ENCODE peak calls at places on chromosome 18, in ten cellular contexts. D, L, R, P, N, F, T, M, Q and E are unnamed samples.

GRCh38 chr18:61943175-61943964 is 50.6 kb upstream of the RNF152 start:
- DNase-seq in D (no peak), L (no peak), R (no peak), P (no peak), N (no peak), F (no peak), T (no peak), M (no peak), Q (no peak), E (no peak)

GRCh38 chr18:69490072-69490471 is 89.4 kb downstream of the DOK6 start:
- DNase-seq in D (no peak), L (no peak), R (no peak), P (no peak), N (no peak), F (no peak), T (no peak), M (no peak), Q (no peak), E (no peak)

GRCh38 chr18:79217979-79218604 is 148.9 kb downstream of the ATP9B start:
- DNase-seq in D (no peak), L (no peak), R (no peak), P (no peak), N (no peak), F (no peak), T (no peak), M (peak; percentile 70), Q (no peak), E (no peak)

GRCh38 chr18:41731887-41732286 is 223.1 kb upstream of the PIK3C3 start:
- DNase-seq in D (no peak), L (peak; percentile 59), R (no peak), P (no peak), N (no peak), F (no peak), T (no peak), M (no peak), Q (no peak), E (peak; percentile 13)

GRCh38 chr18:76568726-76569125 is 73.7 kb upstream of the ZNF516 start:
- DNase-seq in D (peak; percentile 32), L (no peak), R (no peak), P (peak; percentile 61), N (no peak), F (no peak), T (no peak), M (no peak), Q (no peak), E (no peak)

GRCh38 chr18:8797206-8797605 is 91.8 kb downstream of the MTCL1 start:
- DNase-seq in D (no peak), L (peak; percentile 79), R (no peak), P (no peak), N (no peak), F (no peak), T (no peak), M (no peak), Q (no peak), E (peak; percentile 7)

GRCh38 chr18:784470-785172 is 27.4 kb downstream of the YES1 start:
- DNase-seq in D (no peak), L (no peak), R (no peak), P (no peak), N (no peak), F (no peak), T (no peak), M (no peak), Q (no peak), E (no peak)

GRCh38 chr18:10410472-10411300 is 43.7 kb upstream of the APCDD1 start:
- DNase-seq in D (no peak), L (no peak), R (no peak), P (no peak), N (no peak), F (peak; percentile 45), T (no peak), M (no peak), Q (no peak), E (no peak)

GRCh38 chr18:45920367-45920766 is 46.8 kb downstream of the EPG5 start:
- DNase-seq in D (peak; percentile 90), L (peak; percentile 60), R (peak; percentile 52), P (peak; percentile 5), N (peak; percentile 84), F (no peak), T (no peak), M (peak; percentile 98), Q (peak; percentile 34), E (peak; percentile 97)

GRCh38 chr18:62590799-62591640 is 68.2 kb downstream of the ZCCHC2 start:
- DNase-seq in D (no peak), L (no peak), R (no peak), P (no peak), N (no peak), F (no peak), T (no peak), M (peak; percentile 37), Q (no peak), E (no peak)

GRCh38 chr18:79439201-79440023 is 43.7 kb downstream of the NFATC1 start:
- DNase-seq in D (no peak), L (peak; percentile 57), R (no peak), P (peak; percentile 46), N (no peak), F (no peak), T (no peak), M (no peak), Q (no peak), E (no peak)

GRCh38 chr18:30971338-30971956 is 71.1 kb downstream of the DSC3 start:
- DNase-seq in D (no peak), L (peak; percentile 81), R (no peak), P (peak; percentile 33), N (no peak), F (peak; percentile 54), T (no peak), M (no peak), Q (no peak), E (peak; percentile 52)

GRCh38 chr18:30965237-30965636 is 77.3 kb downstream of the DSC3 start:
- DNase-seq in D (no peak), L (no peak), R (no peak), P (no peak), N (no peak), F (no peak), T (no peak), M (no peak), Q (no peak), E (no peak)

GRCh38 chr18:30967701-30968100 is 74.8 kb downstream of the DSC3 start:
- DNase-seq in D (no peak), L (no peak), R (no peak), P (no peak), N (no peak), F (no peak), T (no peak), M (no peak), Q (no peak), E (no peak)

GRCh38 chr18:30969670-30970069 is 72.9 kb downstream of the DSC3 start:
- DNase-seq in D (no peak), L (no peak), R (no peak), P (no peak), N (no peak), F (no peak), T (no peak), M (no peak), Q (no peak), E (no peak)

GRCh38 chr18:30970201-30970816 is 72.2 kb downstream of the DSC3 start:
- DNase-seq in D (no peak), L (peak; percentile 75), R (no peak), P (peak; percentile 51), N (peak; percentile 6), F (peak; percentile 33), T (no peak), M (no peak), Q (no peak), E (peak; percentile 75)
- TF ChIP-seq CTCF in D (peak; percentile 59), L (peak; percentile 76), R (no peak), P (peak; percentile 10), N (peak; percentile 20), F (peak; percentile 60), T (no peak), M (no peak), Q (peak; percentile 11), E (peak; percentile 50)

GRCh38 chr18:38790303-38790702 is 1224.7 kb upstream of the CELF4 start:
- DNase-seq in D (no peak), L (peak; percentile 1), R (no peak), P (peak; percentile 1), N (no peak), F (peak; percentile 34), T (no peak), M (no peak), Q (no peak), E (peak; percentile 48)
- TF ChIP-seq CTCF in D (no peak), L (peak; percentile 15), R (no peak), P (peak; percentile 34), N (no peak), F (peak; percentile 53), T (no peak), M (no peak), Q (no peak), E (peak; percentile 46)

DNA sequence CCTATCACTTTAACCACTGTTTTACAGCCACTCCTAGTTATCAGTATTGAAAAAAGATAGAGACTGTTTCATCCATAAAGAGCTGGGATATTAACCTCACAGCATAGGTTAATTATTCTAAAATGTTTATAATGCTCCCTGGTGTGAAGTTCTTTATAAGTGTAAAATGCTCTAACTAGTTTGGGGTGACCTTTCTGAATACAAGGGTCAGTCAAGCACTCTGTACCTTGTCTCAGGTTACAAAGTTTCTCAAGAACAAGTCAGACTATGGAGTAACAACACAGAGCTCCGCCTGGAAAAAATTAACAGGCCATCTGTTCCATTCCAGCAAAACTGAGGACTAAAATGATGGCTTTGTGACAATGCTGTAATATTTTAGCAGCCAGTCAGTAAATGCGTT is 107.4 kb downstream of the NOL4 start:
- DNase-seq in D (no peak), L (no peak), R (no peak), P (no peak), N (no peak), F (peak; percentile 32), T (no peak), M (no peak), Q (no peak), E (no peak)
- TF ChIP-seq CTCF in D (no peak), L (no peak), R (no peak), P (no peak), N (no peak), F (no peak), T (no peak), M (no peak), Q (no peak), E (no peak)

GRCh38 chr18:37524546-37525301 is 40.9 kb downstream of the CELF4 start:
- DNase-seq in D (no peak), L (no peak), R (no peak), P (no peak), N (no peak), F (peak; percentile 76), T (no peak), M (no peak), Q (no peak), E (no peak)

GRCh38 chr18:37532917-37533316 is 32.7 kb downstream of the CELF4 start:
- DNase-seq in D (no peak), L (no peak), R (no peak), P (no peak), N (no peak), F (no peak), T (no peak), M (no peak), Q (no peak), E (no peak)

GRCh38 chr18:37529863-37530262 is 35.7 kb downstream of the CELF4 start:
- DNase-seq in D (no peak), L (no peak), R (no peak), P (peak; percentile 33), N (peak; percentile 33), F (no peak), T (no peak), M (peak; percentile 64), Q (peak; percentile 25), E (no peak)

GRCh38 chr18:37525302-37525585 is 40.4 kb downstream of the CELF4 start:
- DNase-seq in D (no peak), L (no peak), R (no peak), P (no peak), N (no peak), F (no peak), T (no peak), M (no peak), Q (no peak), E (no peak)

GRCh38 chr18:37529296-37529695 is 36.3 kb downstream of the CELF4 start:
- DNase-seq in D (no peak), L (no peak), R (no peak), P (no peak), N (no peak), F (no peak), T (no peak), M (no peak), Q (no peak), E (no peak)
- TF ChIP-seq CTCF in D (no peak), L (no peak), R (no peak), P (no peak), N (no peak), F (no peak), T (no peak), M (no peak), Q (no peak), E (no peak)